ENCODE peak calls at places on chromosome 16, in four cellular contexts. J, P, T and S are unnamed samples.

GRCh38 chr16:76193851-76194620 is 83.2 kb upstream of the CNTNAP4 start:
- DNase-seq in J (no peak), P (no peak), T (no peak), S (peak; percentile 80)

GRCh38 chr16:71746442-71747046 is 22.0 kb upstream of the PHLPP2 start:
- DNase-seq in P (peak; percentile 26), T (peak; percentile 57), J (peak; percentile 64), S (peak; percentile 49)

GRCh38 chr16:86778978-86779377 is 200.6 kb downstream of the FOXL1 start:
- DNase-seq in T (no peak), J (no peak), P (no peak), S (no peak)

GRCh38 chr16:27330542-27330941 is 16.8 kb downstream of the IL4R start:
- DNase-seq in T (no peak), P (no peak), J (no peak), S (peak; percentile 99)

GRCh38 chr16:31182391-31182790 is 2.5 kb downstream of the FUS start:
- DNase-seq in J (no peak), T (no peak), P (no peak), S (no peak)

GRCh38 chr16:56601325-56601724 is 7.1 kb upstream of the MT2A start:
- DNase-seq in J (no peak), T (no peak), P (no peak), S (no peak)

GRCh38 chr16:83887564-83887963 is 11.4 kb upstream of the MLYCD start:
- DNase-seq in T (no peak), J (no peak), P (no peak), S (no peak)

GRCh38 chr16:2009302-2009711 is 314 bp downstream of the ZNF598 start:
- DNase-seq in J (peak; percentile 45), P (no peak), T (no peak), S (no peak)

GRCh38 chr16:339680-340079 is 12.8 kb downstream of the AXIN1 start:
- DNase-seq in T (no peak), P (no peak), J (no peak), S (no peak)

GRCh38 chr16:11609474-11610120 is 22.9 kb upstream of the LITAF start:
- DNase-seq in P (no peak), T (no peak), J (no peak), S (peak; percentile 54)

GRCh38 chr16:85858984-85859817 is 39.8 kb upstream of the IRF8 start:
- DNase-seq in T (no peak), J (no peak), P (no peak), S (no peak)

GRCh38 chr16:27526169-27526568 is 23.5 kb downstream of the GTF3C1 start:
- DNase-seq in T (no peak), P (no peak), J (no peak), S (no peak)

GRCh38 chr16:16004314-16004749 is 54.9 kb downstream of the ABCC1 start:
- DNase-seq in J (no peak), P (no peak), T (peak; percentile 65), S (peak; percentile 88)

GRCh38 chr16:49987381-49987780 is 37.6 kb upstream of the CNEP1R1 start:
- DNase-seq in P (no peak), J (no peak), T (no peak), S (no peak)

GRCh38 chr16:50533317-50533716 is 14.9 kb upstream of the NKD1 start:
- DNase-seq in P (no peak), J (no peak), T (no peak), S (no peak)

GRCh38 chr16:47492428-47493357 is 31.6 kb downstream of the PHKB start:
- DNase-seq in J (peak; percentile 82), P (no peak), T (no peak), S (peak; percentile 73)

GRCh38 chr16:12260647-12261262 is 284.2 kb downstream of the SNX29 start:
- DNase-seq in J (peak; percentile 77), T (no peak), P (peak; percentile 36), S (peak; percentile 49)

GRCh38 chr16:75074415-75074793 is 42.2 kb downstream of the LDHD start:
- DNase-seq in J (no peak), P (no peak), T (no peak), S (no peak)

GRCh38 chr16:84827131-84827574 is 7.4 kb downstream of the CRISPLD2 start:
- DNase-seq in T (no peak), J (no peak), P (no peak), S (peak; percentile 91)

GRCh38 chr16:81265658-81266451 is 27.4 kb downstream of the BCO1 start:
- DNase-seq in T (peak; percentile 31), J (no peak), P (no peak), S (no peak)

GRCh38 chr16:19415461-19415860 is 2.2 kb upstream of the TMC5 start:
- DNase-seq in T (peak; percentile 54), J (no peak), P (no peak), S (no peak)

GRCh38 chr16:82655720-82656500 is 29.1 kb downstream of the CDH13 start:
- DNase-seq in P (no peak), J (no peak), T (no peak), S (no peak)

GRCh38 chr16:70684146-70685060 is 1.4 kb downstream of the MTSS2 start:
- DNase-seq in T (no peak), P (no peak), J (no peak), S (no peak)

GRCh38 chr16:9134739-9135138 is 43.3 kb downstream of the HAPSTR1 start:
- DNase-seq in T (peak; percentile 60), P (peak; percentile 29), J (peak; percentile 91), S (peak; percentile 50)

GRCh38 chr16:67429799-67430503 is 970 bp upstream of the HSD11B2 start:
- DNase-seq in P (no peak), T (no peak), J (no peak), S (no peak)
- H3K4me2 ChIP-seq in P (peak overlapping the region; percentile 96), T (peak overlapping the region; percentile 88), J (peak overlapping the region; percentile 58), S (peak overlapping the region; percentile 67)

GRCh38 chr16:10552998-10553491 is 27.4 kb downstream of the EMP2 start:
- DNase-seq in T (no peak), J (peak; percentile 76), P (no peak), S (no peak)
- H3K4me2 ChIP-seq in T (no peak overlapping the region), J (peak overlapping the region; percentile 66), P (no peak overlapping the region), S (no peak overlapping the region)

GRCh38 chr16:23398987-23399805 is 53.8 kb downstream of the COG7 start:
- DNase-seq in J (no peak), T (no peak), P (no peak), S (no peak)

GRCh38 chr16:23402100-23402499 is 50.9 kb downstream of the COG7 start:
- DNase-seq in P (no peak), J (no peak), T (no peak), S (no peak)

GRCh38 chr16:23401142-23401541 is 51.8 kb downstream of the COG7 start:
- DNase-seq in J (no peak), T (no peak), P (no peak), S (no peak)

GRCh38 chr16:23397464-23397863 is 55.5 kb downstream of the COG7 start:
- DNase-seq in T (no peak), J (no peak), P (no peak), S (no peak)

DNA sequence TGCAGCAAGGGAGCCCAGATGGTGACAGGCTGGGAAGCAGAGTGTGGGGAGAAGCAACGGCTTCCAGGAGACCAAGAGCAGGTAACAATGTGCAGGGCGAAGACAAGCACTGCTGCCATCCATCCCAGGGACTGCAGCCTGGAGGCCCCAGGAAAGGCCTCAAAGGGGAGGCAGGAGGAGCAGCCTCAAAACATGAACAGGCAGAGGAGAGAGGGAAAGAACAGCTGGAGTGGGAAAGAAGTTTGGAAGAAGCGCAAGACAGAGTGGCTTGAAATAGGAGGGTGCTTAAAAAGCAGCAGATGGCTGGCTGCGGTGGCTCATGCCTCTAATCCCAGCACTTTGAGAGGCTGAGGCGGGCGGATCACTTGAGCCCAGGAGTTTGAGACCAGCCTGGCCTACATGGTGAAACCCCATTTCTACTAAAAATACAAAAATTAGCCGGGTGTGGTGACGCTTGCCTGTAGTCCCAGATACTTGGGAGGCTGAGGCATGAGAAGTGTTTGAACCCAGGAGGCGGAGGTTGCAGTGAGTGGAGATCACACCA is 52.5 kb downstream of the COG7 start:
- DNase-seq in J (no peak), P (no peak), T (no peak), S (no peak)
- H3K4me2 ChIP-seq in J (no peak overlapping the region), P (no peak overlapping the region), T (no peak overlapping the region), S (no peak overlapping the region)

GRCh38 chr16:88442435-88442810 is 10.7 kb upstream of the ZFPM1 start:
- DNase-seq in P (no peak), T (no peak), J (no peak), S (no peak)

GRCh38 chr16:88440686-88441405 is 12.2 kb upstream of the ZFPM1 start:
- DNase-seq in P (no peak), T (no peak), J (no peak), S (no peak)

GRCh38 chr16:88441460-88441859 is 11.6 kb upstream of the ZFPM1 start:
- DNase-seq in P (no peak), J (no peak), T (no peak), S (no peak)

GRCh38 chr16:88444826-88445582 is 8.1 kb upstream of the ZFPM1 start:
- DNase-seq in P (no peak), J (no peak), T (no peak), S (no peak)

GRCh38 chr16:88442811-88443576 is 10.1 kb upstream of the ZFPM1 start:
- DNase-seq in J (peak; percentile 76), T (peak; percentile 81), P (peak; percentile 64), S (peak; percentile 68)
- H3K4me2 ChIP-seq in J (no peak overlapping the region), T (peak overlapping the region; percentile 75), P (peak overlapping the region; percentile 69), S (no peak overlapping the region)